ENCODE peak calls at places on chromosome 22, in ten cellular contexts. One of them, this sample, is unnamed.

GRCh38 chr22:38788016-38788415 is 5.9 kb downstream of the DNAL4 start:
- DNase-seq in nephron progenitor cell: no peak
- DNase-seq in RKO: no peak
- DNase-seq in glutamatergic neuron: no peak
- DNase-seq in LHCN-M2: peak; percentile 36
- DNase-seq in RWPE1: no peak
- DNase-seq in GM10248: no peak
- DNase-seq in NCI-H1092 treated with DMSO at 0.1 percent for 48 hours: no peak
- DNase-seq in HuH-7.5: no peak
- DNase-seq in fibroblast of mammary gland: peak; percentile 51
- DNase-seq in this sample: no peak

GRCh38 chr22:49087163-49087562 is 740.5 kb downstream of the BRD1 start:
- DNase-seq in RWPE1: no peak
- DNase-seq in glutamatergic neuron: no peak
- DNase-seq in NCI-H1092 treated with DMSO at 0.1 percent for 48 hours: no peak
- DNase-seq in nephron progenitor cell: no peak
- DNase-seq in LHCN-M2: no peak
- DNase-seq in RKO: no peak
- DNase-seq in fibroblast of mammary gland: no peak
- DNase-seq in GM10248: no peak
- DNase-seq in HuH-7.5: no peak
- DNase-seq in this sample: no peak

GRCh38 chr22:48352086-48352911 is 1475.4 kb downstream of the BRD1 start:
- DNase-seq in HuH-7.5: no peak
- DNase-seq in nephron progenitor cell: no peak
- DNase-seq in RKO: no peak
- DNase-seq in NCI-H1092 treated with DMSO at 0.1 percent for 48 hours: no peak
- DNase-seq in fibroblast of mammary gland: no peak
- DNase-seq in glutamatergic neuron: no peak
- DNase-seq in LHCN-M2: no peak
- DNase-seq in GM10248: no peak
- DNase-seq in RWPE1: no peak
- DNase-seq in this sample: no peak

GRCh38 chr22:32644252-32645100 is 157.0 kb upstream of the TIMP3 start:
- DNase-seq in fibroblast of mammary gland: no peak
- DNase-seq in LHCN-M2: peak; percentile 22
- DNase-seq in NCI-H1092 treated with DMSO at 0.1 percent for 48 hours: no peak
- DNase-seq in HuH-7.5: peak; percentile 71
- DNase-seq in nephron progenitor cell: no peak
- DNase-seq in glutamatergic neuron: no peak
- DNase-seq in RKO: no peak
- DNase-seq in GM10248: no peak
- DNase-seq in RWPE1: peak; percentile 82
- DNase-seq in this sample: no peak

GRCh38 chr22:37230673-37231405 is 13.2 kb downstream of the RAC2 start:
- DNase-seq in NCI-H1092 treated with DMSO at 0.1 percent for 48 hours: no peak
- DNase-seq in RKO: no peak
- DNase-seq in fibroblast of mammary gland: no peak
- DNase-seq in RWPE1: no peak
- DNase-seq in HuH-7.5: no peak
- DNase-seq in GM10248: peak; percentile 69
- DNase-seq in glutamatergic neuron: no peak
- DNase-seq in nephron progenitor cell: peak; percentile 1
- DNase-seq in LHCN-M2: no peak
- DNase-seq in this sample: no peak

GRCh38 chr22:27447316-27447715 is 354.2 kb downstream of the MN1 start:
- DNase-seq in LHCN-M2: no peak
- DNase-seq in RWPE1: no peak
- DNase-seq in NCI-H1092 treated with DMSO at 0.1 percent for 48 hours: no peak
- DNase-seq in nephron progenitor cell: no peak
- DNase-seq in GM10248: no peak
- DNase-seq in glutamatergic neuron: no peak
- DNase-seq in RKO: no peak
- DNase-seq in fibroblast of mammary gland: no peak
- DNase-seq in HuH-7.5: no peak
- DNase-seq in this sample: no peak

GRCh38 chr22:31343235-31344191 is 2.6 kb downstream of the PATZ1 start:
- DNase-seq in LHCN-M2: no peak
- DNase-seq in nephron progenitor cell: peak; percentile 63
- DNase-seq in fibroblast of mammary gland: no peak
- DNase-seq in NCI-H1092 treated with DMSO at 0.1 percent for 48 hours: peak; percentile 25
- DNase-seq in RKO: peak; percentile 8
- DNase-seq in GM10248: peak; percentile 47
- DNase-seq in glutamatergic neuron: peak; percentile 87
- DNase-seq in RWPE1: peak; percentile 33
- DNase-seq in HuH-7.5: no peak
- DNase-seq in this sample: no peak

GRCh38 chr22:25419247-25420113 is 145.0 kb upstream of the GRK3 start:
- DNase-seq in HuH-7.5: no peak
- DNase-seq in NCI-H1092 treated with DMSO at 0.1 percent for 48 hours: peak; percentile 70
- DNase-seq in RKO: no peak
- DNase-seq in glutamatergic neuron: no peak
- DNase-seq in LHCN-M2: no peak
- DNase-seq in fibroblast of mammary gland: no peak
- DNase-seq in GM10248: no peak
- DNase-seq in RWPE1: no peak
- DNase-seq in nephron progenitor cell: no peak
- DNase-seq in this sample: no peak

GRCh38 chr22:39643311-39644083 is 72.9 kb downstream of the CACNA1I start:
- DNase-seq in glutamatergic neuron: no peak
- DNase-seq in LHCN-M2: no peak
- DNase-seq in nephron progenitor cell: no peak
- DNase-seq in HuH-7.5: no peak
- DNase-seq in RWPE1: no peak
- DNase-seq in GM10248: no peak
- DNase-seq in NCI-H1092 treated with DMSO at 0.1 percent for 48 hours: no peak
- DNase-seq in fibroblast of mammary gland: peak; percentile 33
- DNase-seq in RKO: no peak
- DNase-seq in this sample: no peak

GRCh38 chr22:19533049-19533626 is 8.9 kb upstream of the CLDN5 start:
- DNase-seq in nephron progenitor cell: no peak
- DNase-seq in HuH-7.5: no peak
- DNase-seq in RWPE1: no peak
- DNase-seq in fibroblast of mammary gland: no peak
- DNase-seq in NCI-H1092 treated with DMSO at 0.1 percent for 48 hours: no peak
- DNase-seq in RKO: no peak
- DNase-seq in glutamatergic neuron: no peak
- DNase-seq in GM10248: no peak
- DNase-seq in LHCN-M2: no peak
- DNase-seq in this sample: no peak

GRCh38 chr22:29202231-29203192 is 3.2 kb upstream of the EMID1 start:
- DNase-seq in RKO: no peak
- DNase-seq in HuH-7.5: peak; percentile 92
- DNase-seq in LHCN-M2: no peak
- DNase-seq in nephron progenitor cell: no peak
- DNase-seq in RWPE1: no peak
- DNase-seq in NCI-H1092 treated with DMSO at 0.1 percent for 48 hours: peak; percentile 42
- DNase-seq in glutamatergic neuron: no peak
- DNase-seq in GM10248: peak; percentile 91
- DNase-seq in fibroblast of mammary gland: peak; percentile 5
- DNase-seq in this sample: peak; percentile 50

GRCh38 chr22:27474711-27475547 is 326.6 kb downstream of the MN1 start:
- DNase-seq in LHCN-M2: peak; percentile 85
- DNase-seq in fibroblast of mammary gland: peak; percentile 86
- DNase-seq in GM10248: no peak
- DNase-seq in RWPE1: peak; percentile 94
- DNase-seq in HuH-7.5: no peak
- DNase-seq in RKO: no peak
- DNase-seq in NCI-H1092 treated with DMSO at 0.1 percent for 48 hours: no peak
- DNase-seq in glutamatergic neuron: peak; percentile 8
- DNase-seq in nephron progenitor cell: no peak
- DNase-seq in this sample: no peak

GRCh38 chr22:46580940-46581579 is 39.1 kb upstream of the GRAMD4 start:
- DNase-seq in nephron progenitor cell: no peak
- DNase-seq in RKO: no peak
- DNase-seq in fibroblast of mammary gland: no peak
- DNase-seq in glutamatergic neuron: no peak
- DNase-seq in HuH-7.5: no peak
- DNase-seq in GM10248: no peak
- DNase-seq in NCI-H1092 treated with DMSO at 0.1 percent for 48 hours: no peak
- DNase-seq in RWPE1: no peak
- DNase-seq in LHCN-M2: no peak
- DNase-seq in this sample: no peak

GRCh38 chr22:46370584-46371373 is 35.3 kb downstream of the TRMU start:
- DNase-seq in glutamatergic neuron: no peak
- DNase-seq in HuH-7.5: no peak
- DNase-seq in RKO: no peak
- DNase-seq in LHCN-M2: no peak
- DNase-seq in RWPE1: no peak
- DNase-seq in fibroblast of mammary gland: no peak
- DNase-seq in GM10248: no peak
- DNase-seq in nephron progenitor cell: no peak
- DNase-seq in NCI-H1092 treated with DMSO at 0.1 percent for 48 hours: no peak
- DNase-seq in this sample: no peak

GRCh38 chr22:23564276-23564675 is 15.8 kb downstream of the IGLL1 start:
- DNase-seq in GM10248: peak; percentile 11
- DNase-seq in HuH-7.5: no peak
- DNase-seq in nephron progenitor cell: no peak
- DNase-seq in RWPE1: no peak
- DNase-seq in NCI-H1092 treated with DMSO at 0.1 percent for 48 hours: no peak
- DNase-seq in fibroblast of mammary gland: no peak
- DNase-seq in RKO: no peak
- DNase-seq in glutamatergic neuron: no peak
- DNase-seq in LHCN-M2: no peak
- DNase-seq in this sample: no peak

GRCh38 chr22:38921801-38922200 is 35.6 kb upstream of the APOBEC3A start:
- DNase-seq in GM10248: no peak
- DNase-seq in HuH-7.5: no peak
- DNase-seq in nephron progenitor cell: no peak
- DNase-seq in RKO: no peak
- DNase-seq in glutamatergic neuron: no peak
- DNase-seq in RWPE1: no peak
- DNase-seq in fibroblast of mammary gland: no peak
- DNase-seq in LHCN-M2: no peak
- DNase-seq in NCI-H1092 treated with DMSO at 0.1 percent for 48 hours: no peak
- DNase-seq in this sample: no peak

GRCh38 chr22:11627436-11627797 is 3900.6 kb upstream of the OR11H1 start:
- DNase-seq in GM10248: no peak
- DNase-seq in LHCN-M2: no peak
- DNase-seq in fibroblast of mammary gland: no peak
- DNase-seq in HuH-7.5: no peak
- DNase-seq in NCI-H1092 treated with DMSO at 0.1 percent for 48 hours: no peak
- DNase-seq in nephron progenitor cell: no peak
- DNase-seq in RKO: no peak
- DNase-seq in glutamatergic neuron: no peak
- DNase-seq in RWPE1: no peak
- DNase-seq in this sample: no peak

GRCh38 chr22:35476341-35476740 is 64.3 kb upstream of the RASD2 start:
- DNase-seq in glutamatergic neuron: no peak
- DNase-seq in HuH-7.5: no peak
- DNase-seq in nephron progenitor cell: no peak
- DNase-seq in LHCN-M2: no peak
- DNase-seq in RKO: no peak
- DNase-seq in fibroblast of mammary gland: no peak
- DNase-seq in GM10248: no peak
- DNase-seq in NCI-H1092 treated with DMSO at 0.1 percent for 48 hours: peak; percentile 17
- DNase-seq in RWPE1: no peak
- DNase-seq in this sample: no peak

GRCh38 chr22:22928666-22929380 is 41.2 kb downstream of the IGLL5 start:
- DNase-seq in glutamatergic neuron: no peak
- DNase-seq in GM10248: peak; percentile 89
- DNase-seq in NCI-H1092 treated with DMSO at 0.1 percent for 48 hours: no peak
- DNase-seq in RWPE1: peak; percentile 13
- DNase-seq in RKO: no peak
- DNase-seq in LHCN-M2: peak; percentile 3
- DNase-seq in nephron progenitor cell: no peak
- DNase-seq in fibroblast of mammary gland: peak; percentile 15
- DNase-seq in HuH-7.5: no peak
- DNase-seq in this sample: no peak

GRCh38 chr22:23242473-23243001 is 62.2 kb downstream of the BCR start:
- DNase-seq in fibroblast of mammary gland: no peak
- DNase-seq in glutamatergic neuron: no peak
- DNase-seq in LHCN-M2: no peak
- DNase-seq in RKO: no peak
- DNase-seq in HuH-7.5: no peak
- DNase-seq in nephron progenitor cell: peak; percentile 44
- DNase-seq in NCI-H1092 treated with DMSO at 0.1 percent for 48 hours: no peak
- DNase-seq in GM10248: no peak
- DNase-seq in RWPE1: no peak
- DNase-seq in this sample: peak; percentile 85

GRCh38 chr22:44925465-44926123 is 84.2 kb downstream of the PHF21B start:
- DNase-seq in GM10248: no peak
- DNase-seq in nephron progenitor cell: no peak
- DNase-seq in fibroblast of mammary gland: no peak
- DNase-seq in HuH-7.5: no peak
- DNase-seq in NCI-H1092 treated with DMSO at 0.1 percent for 48 hours: no peak
- DNase-seq in RKO: no peak
- DNase-seq in LHCN-M2: no peak
- DNase-seq in glutamatergic neuron: peak; percentile 7
- DNase-seq in RWPE1: no peak
- DNase-seq in this sample: no peak

GRCh38 chr22:33472462-33473344 is 414.5 kb upstream of the SYN3 start:
- DNase-seq in RWPE1: no peak
- DNase-seq in LHCN-M2: no peak
- DNase-seq in HuH-7.5: no peak
- DNase-seq in RKO: no peak
- DNase-seq in NCI-H1092 treated with DMSO at 0.1 percent for 48 hours: no peak
- DNase-seq in fibroblast of mammary gland: no peak
- DNase-seq in nephron progenitor cell: no peak
- DNase-seq in glutamatergic neuron: no peak
- DNase-seq in GM10248: peak; percentile 53
- DNase-seq in this sample: no peak

GRCh38 chr22:25406510-25407210 is 157.8 kb upstream of the GRK3 start:
- DNase-seq in RKO: no peak
- DNase-seq in NCI-H1092 treated with DMSO at 0.1 percent for 48 hours: no peak
- DNase-seq in RWPE1: no peak
- DNase-seq in glutamatergic neuron: peak; percentile 65
- DNase-seq in LHCN-M2: no peak
- DNase-seq in HuH-7.5: no peak
- DNase-seq in nephron progenitor cell: no peak
- DNase-seq in fibroblast of mammary gland: no peak
- DNase-seq in GM10248: no peak
- DNase-seq in this sample: no peak

GRCh38 chr22:24588370-24588755 is 4.5 kb downstream of the LRRC75B start:
- DNase-seq in GM10248: no peak
- DNase-seq in LHCN-M2: no peak
- DNase-seq in RKO: no peak
- DNase-seq in glutamatergic neuron: no peak
- DNase-seq in NCI-H1092 treated with DMSO at 0.1 percent for 48 hours: no peak
- DNase-seq in RWPE1: no peak
- DNase-seq in HuH-7.5: no peak
- DNase-seq in fibroblast of mammary gland: no peak
- DNase-seq in nephron progenitor cell: no peak
- DNase-seq in this sample: no peak

GRCh38 chr22:47371263-47372090 is 609.0 kb downstream of the TBC1D22A start:
- DNase-seq in GM10248: no peak
- DNase-seq in glutamatergic neuron: no peak
- DNase-seq in fibroblast of mammary gland: peak; percentile 3
- DNase-seq in nephron progenitor cell: no peak
- DNase-seq in RKO: no peak
- DNase-seq in HuH-7.5: no peak
- DNase-seq in LHCN-M2: peak; percentile 32
- DNase-seq in RWPE1: no peak
- DNase-seq in NCI-H1092 treated with DMSO at 0.1 percent for 48 hours: no peak
- DNase-seq in this sample: no peak

GRCh38 chr22:38927033-38927789 is 30.2 kb upstream of the APOBEC3A start:
- DNase-seq in glutamatergic neuron: peak; percentile 89
- DNase-seq in HuH-7.5: peak; percentile 40
- DNase-seq in GM10248: peak; percentile 75
- DNase-seq in NCI-H1092 treated with DMSO at 0.1 percent for 48 hours: no peak
- DNase-seq in nephron progenitor cell: peak; percentile 80
- DNase-seq in RWPE1: no peak
- DNase-seq in fibroblast of mammary gland: peak; percentile 32
- DNase-seq in RKO: no peak
- DNase-seq in LHCN-M2: peak; percentile 53
- DNase-seq in this sample: peak; percentile 48

This sample was measured in iPS DF 6.9.